ENCODE peak calls at places on chromosomes 3 and 15, in eight cellular contexts. T is lower leg skin, I is astrocyte of the cerebellum, B is mammary epithelial cell, E is choroid plexus epithelial cell, A is cardiac muscle cell, K is breast epithelium, V is IMR-90. F is an unnamed sample.

GRCh38 chr3:111539351-111540331 is 2.4 kb upstream of the CD96 start:
- DNase-seq in T (no peak), I (peak), B (peak), E (peak), A (peak), K (no peak), V (peak), F (no peak)

GRCh38 chr3:5489536-5489935 is 302.0 kb downstream of the EDEM1 start:
- DNase-seq in T (no peak), I (no peak), B (no peak), E (no peak), A (no peak), K (no peak), V (no peak), F (no peak)

GRCh38 chr3:139339219-139339906 is 4.5 kb upstream of the MRPS22 start:
- DNase-seq in T (no peak), I (no peak), B (no peak), E (no peak), A (no peak), K (no peak), V (peak), F (no peak)

GRCh38 chr15:77456746-77457618 is 36.3 kb downstream of the HMG20A start:
- DNase-seq in T (no peak), I (peak), B (no peak), E (peak), A (no peak), K (no peak), V (peak), F (no peak)

GRCh38 chr3:160869825-160870224 is 113.8 kb downstream of the PPM1L start:
- DNase-seq in T (peak), I (no peak), B (peak), E (peak), A (no peak), K (peak), V (no peak), F (no peak)

GRCh38 chr15:70194266-70194665 is 96.5 kb upstream of the TLE3 start:
- DNase-seq in T (no peak), I (no peak), B (no peak), E (no peak), A (no peak), K (no peak), V (no peak), F (no peak)

GRCh38 chr3:58384381-58385090 is 49.1 kb downstream of the PDHB start:
- DNase-seq in T (no peak), I (no peak), B (no peak), E (no peak), A (no peak), K (no peak), V (peak), F (no peak)

GRCh38 chr15:52115598-52116427 is 3.2 kb upstream of the BCL2L10 start:
- DNase-seq in T (no peak), I (no peak), B (no peak), E (no peak), A (no peak), K (no peak), V (peak), F (no peak)

GRCh38 chr3:127585163-127585812 is 5.2 kb downstream of the TPRA1 start:
- DNase-seq in T (no peak), I (no peak), B (no peak), E (peak), A (no peak), K (no peak), V (peak), F (no peak)

GRCh38 chr15:99440551-99441426 is 125.0 kb upstream of the MEF2A start:
- DNase-seq in T (peak), I (no peak), B (no peak), E (no peak), A (no peak), K (no peak), V (no peak), F (no peak)

GRCh38 chr3:102505542-102505941 is 70.7 kb downstream of the ZPLD1 start:
- DNase-seq in T (no peak), I (no peak), B (no peak), E (no peak), A (no peak), K (no peak), V (no peak), F (no peak)

GRCh38 chr15:88648357-88649214 is 9.8 kb downstream of the ISG20 start:
- DNase-seq in T (no peak), I (no peak), B (peak), E (no peak), A (no peak), K (no peak), V (peak), F (peak)

GRCh38 chr3:125525153-125525552 is 5.2 kb upstream of the SNX4 start:
- DNase-seq in T (no peak), I (no peak), B (no peak), E (no peak), A (no peak), K (no peak), V (no peak), F (no peak)

GRCh38 chr3:71063768-71064287 is 519.7 kb downstream of the FOXP1 start:
- DNase-seq in T (no peak), I (no peak), B (peak), E (peak), A (peak), K (no peak), V (peak), F (no peak)

GRCh38 chr3:187403768-187404270 is 35.6 kb downstream of the RTP4 start:
- DNase-seq in T (peak), I (peak), B (peak), E (peak), A (no peak), K (no peak), V (peak), F (peak)

GRCh38 chr3:82494977-82495489 is 733.6 kb upstream of the GBE1 start:
- DNase-seq in T (no peak), I (no peak), B (no peak), E (no peak), A (no peak), K (no peak), V (no peak), F (no peak)

GRCh38 chr3:82498186-82498585 is 736.7 kb upstream of the GBE1 start:
- DNase-seq in T (no peak), I (no peak), B (no peak), E (no peak), A (no peak), K (no peak), V (no peak), F (no peak)

GRCh38 chr3:82495655-82496054 is 734.2 kb upstream of the GBE1 start:
- DNase-seq in T (no peak), I (no peak), B (no peak), E (no peak), A (no peak), K (no peak), V (no peak), F (no peak)

GRCh38 chr3:82493858-82494257 is 732.4 kb upstream of the GBE1 start:
- DNase-seq in T (no peak), I (no peak), B (no peak), E (no peak), A (no peak), K (no peak), V (no peak), F (no peak)

DNA sequence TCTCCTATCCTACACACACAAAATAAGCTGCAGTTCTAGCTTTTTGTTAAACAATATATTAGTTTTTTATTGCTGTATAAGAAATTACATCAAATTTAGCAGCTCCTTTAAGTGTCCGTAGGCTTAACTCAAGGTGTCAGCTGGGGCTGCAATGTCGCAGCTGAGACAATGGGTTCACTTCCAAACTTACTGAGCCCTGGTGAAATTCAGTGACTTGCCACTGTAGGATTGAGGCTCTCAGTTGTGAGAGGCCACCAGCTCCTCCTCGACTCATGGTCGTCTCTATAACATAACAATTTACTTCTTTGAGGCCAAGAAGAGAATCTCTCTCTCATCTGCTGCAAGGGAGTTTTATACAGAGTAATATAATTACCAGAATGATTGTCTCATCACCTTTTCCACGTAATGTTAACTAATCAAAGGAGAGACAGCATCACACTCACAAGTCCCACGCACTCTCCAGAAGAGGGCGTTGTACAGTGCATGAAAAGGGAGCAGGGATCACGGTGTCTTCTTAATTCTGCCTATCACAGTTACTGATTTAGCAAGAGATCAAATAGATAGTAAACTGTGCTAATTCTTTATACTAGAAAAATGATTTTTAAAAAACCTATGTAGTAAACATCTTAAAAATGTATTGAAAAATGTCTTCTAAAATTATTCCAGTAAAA is 735.6 kb upstream of the GBE1 start:
- DNase-seq in T (no peak), I (no peak), B (peak), E (peak), A (peak), K (no peak), V (no peak), F (no peak)
- TF ChIP-seq CTCF in T (no peak), I (no peak), B (peak), E (peak), A (no peak), K (no peak), V (no peak), F (peak)

DNA sequence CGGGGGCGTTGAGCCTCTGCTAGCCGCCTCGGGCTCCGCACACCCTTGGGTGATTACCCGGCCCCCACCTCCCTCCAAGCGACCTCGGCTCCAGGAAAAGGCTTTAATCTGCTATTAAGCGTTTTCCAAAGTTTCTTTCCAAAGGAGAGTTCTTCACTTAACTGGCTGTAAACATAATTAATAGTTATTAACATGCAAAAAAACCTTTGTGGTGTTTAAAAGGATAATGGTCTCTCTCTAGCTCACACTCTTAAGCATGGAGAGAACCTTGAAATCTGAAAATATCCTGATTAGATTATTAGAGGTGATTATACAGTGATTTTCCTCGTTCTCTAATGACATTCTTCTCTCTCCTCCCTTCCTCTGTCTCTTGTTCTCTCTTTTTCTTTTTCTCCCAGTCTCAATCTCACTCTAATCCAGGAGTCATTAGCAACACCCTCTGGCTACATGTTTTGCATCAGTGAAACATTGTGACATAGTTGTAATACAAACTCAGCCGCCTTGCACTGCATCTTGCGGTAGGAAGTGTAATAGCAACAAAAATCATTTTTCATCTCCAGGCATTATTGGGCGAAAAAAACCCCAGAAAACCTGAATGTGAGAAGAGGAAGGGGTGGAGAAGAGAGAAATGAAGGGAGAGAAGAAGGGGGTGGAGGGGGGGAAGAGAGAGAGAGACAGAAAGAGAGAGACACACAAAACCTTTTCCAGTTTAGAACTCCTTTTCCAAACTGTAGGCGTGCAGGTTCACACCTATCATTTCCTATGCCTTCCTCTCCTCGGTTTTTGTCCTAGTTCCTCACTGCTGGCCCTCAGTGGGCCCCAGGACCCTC is 24.4 kb downstream of the NR2F2 start:
- DNase-seq in T (no peak), I (no peak), B (peak), E (peak), A (no peak), K (no peak), V (peak), F (peak)
- H3K4me3 ChIP-seq in T (peak), I (peak), B (peak), E (peak), A (peak), K (peak), V (peak), F (peak)

DNA sequence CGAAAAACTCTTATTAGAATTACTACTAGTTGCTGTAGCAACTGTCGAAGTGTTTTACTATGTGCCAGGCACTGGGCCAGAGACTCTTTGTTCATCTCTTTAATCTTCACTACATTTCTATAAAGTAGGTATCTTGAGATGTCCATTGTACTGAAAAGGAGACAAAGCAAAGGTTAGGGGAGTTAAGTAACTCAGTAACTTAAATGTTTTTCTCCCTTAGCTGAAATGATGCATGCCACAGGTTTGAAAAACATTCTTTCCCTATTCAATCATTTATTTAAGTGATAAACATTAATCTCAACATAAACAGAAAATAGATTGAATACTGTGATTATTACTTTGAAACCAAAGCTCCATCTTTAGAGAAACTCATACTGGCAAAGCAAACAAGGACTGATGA is 776.2 kb downstream of the FHIT start:
- DNase-seq in T (no peak), I (no peak), B (no peak), E (no peak), A (no peak), K (no peak), V (no peak), F (no peak)
- TF ChIP-seq CTCF in T (no peak), I (no peak), B (no peak), E (no peak), A (no peak), K (no peak), V (no peak), F (no peak)

GRCh38 chr3:14808502-14809266 is 10.1 kb upstream of the FGD5 start:
- DNase-seq in T (no peak), I (no peak), B (no peak), E (no peak), A (no peak), K (no peak), V (no peak), F (no peak)

GRCh38 chr3:14810795-14811661 is 7.7 kb upstream of the FGD5 start:
- DNase-seq in T (no peak), I (no peak), B (no peak), E (no peak), A (no peak), K (no peak), V (no peak), F (no peak)

GRCh38 chr3:14812196-14812785 is 6.5 kb upstream of the FGD5 start:
- DNase-seq in T (no peak), I (no peak), B (no peak), E (no peak), A (no peak), K (no peak), V (no peak), F (no peak)

GRCh38 chr3:14811733-14812132 is 7.0 kb upstream of the FGD5 start:
- DNase-seq in T (no peak), I (no peak), B (no peak), E (no peak), A (no peak), K (no peak), V (no peak), F (no peak)

GRCh38 chr3:14810070-14810732 is 8.6 kb upstream of the FGD5 start:
- DNase-seq in T (no peak), I (no peak), B (no peak), E (no peak), A (peak), K (no peak), V (no peak), F (no peak)
- H3K4me3 ChIP-seq in T (peak), I (no peak), B (no peak), E (no peak), A (peak), K (peak), V (no peak), F (no peak)

GRCh38 chr15:83659011-83659811 is 5.3 kb downstream of the ADAMTSL3 start:
- DNase-seq in T (no peak), I (no peak), B (no peak), E (peak), A (no peak), K (no peak), V (no peak), F (no peak)

GRCh38 chr15:83658406-83658805 is 4.5 kb downstream of the ADAMTSL3 start:
- DNase-seq in T (no peak), I (no peak), B (no peak), E (no peak), A (no peak), K (no peak), V (no peak), F (no peak)

GRCh38 chr15:83656192-83656591 is 2.3 kb downstream of the ADAMTSL3 start:
- DNase-seq in T (no peak), I (no peak), B (no peak), E (no peak), A (no peak), K (no peak), V (no peak), F (no peak)

GRCh38 chr15:83656943-83657528 is 3.1 kb downstream of the ADAMTSL3 start:
- DNase-seq in T (no peak), I (no peak), B (no peak), E (no peak), A (no peak), K (no peak), V (no peak), F (no peak)

GRCh38 chr15:83657549-83657948 is 3.6 kb downstream of the ADAMTSL3 start:
- DNase-seq in T (no peak), I (no peak), B (no peak), E (peak), A (no peak), K (no peak), V (no peak), F (no peak)
- TF ChIP-seq CTCF in T (no peak), I (no peak), B (no peak), E (peak), A (peak), K (no peak), V (no peak), F (peak)

GRCh38 chr3:119676771-119677640 is at the start of gene COX17:
- DNase-seq in T (peak), I (peak), B (peak), E (peak), A (peak), K (peak), V (peak), F (peak)

GRCh38 chr3:119676020-119676419 is 1.2 kb downstream of the COX17 start:
- DNase-seq in T (no peak), I (no peak), B (no peak), E (no peak), A (no peak), K (no peak), V (no peak), F (no peak)

GRCh38 chr3:119675188-119675874 is 1.9 kb downstream of the COX17 start:
- DNase-seq in T (no peak), I (no peak), B (no peak), E (no peak), A (no peak), K (no peak), V (no peak), F (no peak)

GRCh38 chr3:119679874-119680273 is 2.7 kb upstream of the COX17 start:
- DNase-seq in T (no peak), I (no peak), B (no peak), E (no peak), A (no peak), K (no peak), V (no peak), F (no peak)

GRCh38 chr3:119677641-119677934 is 382 bp upstream of the COX17 start:
- DNase-seq in T (no peak), I (no peak), B (no peak), E (no peak), A (no peak), K (no peak), V (no peak), F (no peak)
- H3K4me3 ChIP-seq in T (peak), I (peak), B (peak), E (peak), A (peak), K (peak), V (peak), F (peak)

GRCh38 chr15:67836477-67836876 is 3.4 kb downstream of the RNU6-1 start:
- DNase-seq in T (peak), I (no peak), B (no peak), E (peak), A (peak), K (no peak), V (peak), F (no peak)
- TF ChIP-seq CTCF in T (no peak), I (peak), B (peak), E (peak), A (peak), K (peak), V (peak), F (peak)

F was measured in retinal pigment epithelial cell.